ENCODE peak calls at places on chromosomes 1 and 21, in six cellular contexts. I, W, D, V, S and U are unnamed samples.

GRCh38 chr1:186286615-186287317 is 88.3 kb downstream of the TPR start:
- DNase-seq in V (peak; percentile 16), I (no peak), D (no peak), W (peak; percentile 61), S (no peak), U (no peak)

GRCh38 chr1:160866861-160867260 is 4.2 kb upstream of the CD244 start:
- DNase-seq in I (no peak), V (no peak), W (no peak), S (no peak), D (no peak), U (no peak)

GRCh38 chr1:62263006-62263812 is 56.0 kb downstream of the KANK4 start:
- DNase-seq in I (no peak), S (no peak), D (no peak), W (no peak), V (no peak), U (peak; percentile 63)

GRCh38 chr21:43345746-43346409 is 81.1 kb downstream of the SIK1 start:
- DNase-seq in W (no peak), V (peak; percentile 55), I (peak; percentile 62), S (no peak), D (no peak), U (peak; percentile 33)

GRCh38 chr1:178464141-178464540 is 32.6 kb downstream of the CLEC20A start:
- DNase-seq in D (no peak), S (no peak), I (no peak), V (no peak), W (no peak), U (no peak)

GRCh38 chr1:19804786-19805390 is 5.2 kb upstream of the TMCO4 start:
- DNase-seq in W (no peak), I (no peak), V (peak; percentile 69), S (no peak), D (no peak), U (no peak)

GRCh38 chr1:119372493-119373086 is 4.0 kb downstream of the HAO2 start:
- DNase-seq in D (no peak), I (no peak), W (no peak), V (peak; percentile 38), S (no peak), U (peak; percentile 11)

GRCh38 chr1:11498956-11499824 is 20.2 kb downstream of the DISP3 start:
- DNase-seq in S (no peak), D (no peak), I (no peak), W (no peak), V (no peak), U (no peak)

GRCh38 chr21:31267644-31268043 is 76.4 kb downstream of the TIAM1 start:
- DNase-seq in I (no peak), W (no peak), V (no peak), D (no peak), S (no peak), U (no peak)

GRCh38 chr1:230204852-230205251 is 137.8 kb downstream of the GALNT2 start:
- DNase-seq in S (no peak), W (no peak), D (no peak), I (no peak), V (no peak), U (no peak)

GRCh38 chr1:16459503-16459902 is 19.0 kb downstream of the NECAP2 start:
- DNase-seq in I (no peak), D (no peak), W (no peak), V (no peak), S (peak; percentile 21), U (no peak)

GRCh38 chr21:20641251-20641650 is 357.0 kb upstream of the NCAM2 start:
- DNase-seq in D (no peak), I (no peak), W (no peak), S (no peak), V (no peak), U (no peak)

GRCh38 chr1:116362050-116362449 is 11.0 kb upstream of the ATP1A1 start:
- DNase-seq in V (no peak), I (no peak), S (no peak), W (no peak), D (no peak), U (no peak)

GRCh38 chr1:199247891-199248290 is 609.1 kb downstream of the PTPRC start:
- DNase-seq in S (no peak), D (no peak), V (no peak), I (no peak), W (no peak), U (no peak)

GRCh38 chr1:166673722-166674121 is 165.6 kb upstream of the POGK start:
- DNase-seq in D (no peak), I (no peak), S (no peak), W (no peak), V (no peak), U (no peak)

GRCh38 chr21:46406001-46406400 is 52.7 kb upstream of the DIP2A start:
- DNase-seq in W (no peak), I (no peak), V (no peak), S (no peak), D (no peak), U (no peak)

GRCh38 chr1:58896211-58897183 is 112.7 kb upstream of the JUN start:
- DNase-seq in V (no peak), I (no peak), S (peak; percentile 36), D (no peak), W (no peak), U (no peak)

GRCh38 chr1:201362906-201363305 is 14.6 kb downstream of the TNNT2 start:
- DNase-seq in V (no peak), W (no peak), I (no peak), S (no peak), D (no peak), U (no peak)

GRCh38 chr1:110024613-110025012 is 9.8 kb upstream of the STRIP1 start:
- DNase-seq in S (no peak), W (no peak), D (no peak), I (no peak), V (no peak), U (no peak)

GRCh38 chr1:43743206-43743605 is 35.9 kb downstream of the ST3GAL3 start:
- DNase-seq in V (no peak), I (no peak), D (no peak), S (no peak), W (no peak), U (no peak)

GRCh38 chr1:199549424-199549823 is 478.1 kb upstream of the NR5A2 start:
- DNase-seq in V (peak; percentile 43), W (no peak), D (no peak), I (no peak), S (no peak), U (peak; percentile 14)

GRCh38 chr1:243325305-243325890 is 69.6 kb downstream of the SDCCAG8 start:
- DNase-seq in S (no peak), V (peak; percentile 53), D (no peak), I (no peak), W (peak; percentile 42), U (peak; percentile 69)